ENCODE peak calls at places on chromosomes 7 and 10, in five cellular contexts. F is A549, G is esophagus muscularis mucosa, H is sigmoid colon, L is lung. W is an unnamed sample.

GRCh38 chr7:18354686-18355085 is 140.9 kb upstream of the HDAC9 start:
- DNase-seq in F (no peak), G (no peak), H (no peak), L (no peak), W (peak; percentile 16)

GRCh38 chr10:42836771-42837468 is 54.3 kb downstream of the BMS1 start:
- DNase-seq in F (peak; percentile 20), G (no peak), H (no peak), L (no peak), W (peak; percentile 29)

GRCh38 chr7:44219371-44220045 is 18.7 kb downstream of the YKT6 start:
- DNase-seq in F (no peak), G (no peak), H (peak; percentile 48), L (no peak), W (no peak)

GRCh38 chr10:96261930-96262329 is 9.4 kb downstream of the BLNK start:
- DNase-seq in F (no peak), G (peak; percentile 81), H (no peak), L (no peak), W (no peak)

GRCh38 chr7:149686001-149686400 is 87.4 kb downstream of the ZNF467 start:
- DNase-seq in F (no peak), G (no peak), H (no peak), L (no peak), W (peak; percentile 77)

GRCh38 chr7:67738958-67739357 is 742.3 kb downstream of the TYW1 start:
- DNase-seq in F (peak; percentile 11), G (no peak), H (peak; percentile 73), L (peak; percentile 35), W (peak; percentile 65)

GRCh38 chr7:26022578-26022977 is 129.4 kb upstream of the NFE2L3 start:
- DNase-seq in F (no peak), G (no peak), H (no peak), L (no peak), W (no peak)

GRCh38 chr7:104803931-104804330 is 210.1 kb upstream of the KMT2E start:
- DNase-seq in F (no peak), G (no peak), H (no peak), L (no peak), W (peak; percentile 5)

GRCh38 chr7:139889186-139889871 is 60.3 kb downstream of the TBXAS1 start:
- DNase-seq in F (no peak), G (peak; percentile 12), H (no peak), L (no peak), W (no peak)

GRCh38 chr7:142298009-142298408 is 40.2 kb upstream of the PRSS58 start:
- DNase-seq in F (peak; percentile 38), G (no peak), H (no peak), L (no peak), W (no peak)

GRCh38 chr10:9294865-9295264 is 1240.4 kb downstream of the GATA3 start:
- DNase-seq in F (no peak), G (no peak), H (no peak), L (no peak), W (no peak)

GRCh38 chr7:131619336-131620305 is 63.2 kb upstream of the PODXL start:
- DNase-seq in F (no peak), G (no peak), H (no peak), L (no peak), W (no peak)

GRCh38 chr10:99709480-99710229 is 22.3 kb downstream of the COX15 start:
- DNase-seq in F (peak; percentile 19), G (no peak), H (no peak), L (no peak), W (no peak)

GRCh38 chr7:36526720-36527548 is 137.3 kb downstream of the ANLN start:
- DNase-seq in F (peak; percentile 71), G (no peak), H (no peak), L (no peak), W (peak; percentile 61)

GRCh38 chr10:59991661-59992060 is 85.3 kb upstream of the CCDC6 start:
- DNase-seq in F (peak; percentile 80), G (no peak), H (peak; percentile 71), L (peak; percentile 83), W (peak; percentile 52)

GRCh38 chr7:100822236-100823139 is 4.8 kb downstream of the EPHB4 start:
- DNase-seq in F (no peak), G (no peak), H (no peak), L (no peak), W (no peak)

GRCh38 chr7:74174606-74175082 is 488 bp downstream of the EIF4H start:
- DNase-seq in F (peak; percentile 45), G (no peak), H (peak; percentile 78), L (peak; percentile 36), W (peak; percentile 50)

GRCh38 chr7:150359007-150359917 is 9.4 kb upstream of the REPIN1 start:
- DNase-seq in F (no peak), G (no peak), H (peak; percentile 29), L (no peak), W (no peak)

GRCh38 chr7:7181519-7182155 is 707 bp upstream of the C1GALT1 start:
- DNase-seq in F (peak; percentile 82), G (no peak), H (peak; percentile 66), L (peak; percentile 33), W (peak; percentile 35)

GRCh38 chr7:4103352-4104091 is 578.6 kb upstream of the FOXK1 start:
- DNase-seq in F (peak; percentile 36), G (no peak), H (no peak), L (no peak), W (peak; percentile 2)

GRCh38 chr7:156218544-156219306 is 406.5 kb upstream of the SHH start:
- DNase-seq in F (no peak), G (no peak), H (no peak), L (no peak), W (no peak)

GRCh38 chr10:30219977-30220751 is 128.9 kb downstream of the MTPAP start:
- DNase-seq in F (no peak), G (peak; percentile 86), H (no peak), L (peak; percentile 43), W (peak; percentile 72)

GRCh38 chr10:132526676-132527075 is 10.9 kb upstream of the INPP5A start:
- DNase-seq in F (no peak), G (no peak), H (peak; percentile 70), L (no peak), W (peak; percentile 49)

GRCh38 chr10:14385591-14386201 is 55.0 kb upstream of the FRMD4A start:
- DNase-seq in F (peak; percentile 25), G (no peak), H (no peak), L (no peak), W (peak; percentile 31)

GRCh38 chr10:133162910-133163856 is 3.2 kb downstream of the KNDC1 start:
- DNase-seq in F (no peak), G (no peak), H (peak; percentile 36), L (no peak), W (no peak)

GRCh38 chr7:114209968-114210367 is 204.6 kb upstream of the FOXP2 start:
- DNase-seq in F (no peak), G (no peak), H (no peak), L (no peak), W (peak; percentile 1)

GRCh38 chr7:122689346-122690109 is 9.4 kb downstream of the RNF133 start:
- DNase-seq in F (no peak), G (no peak), H (no peak), L (no peak), W (no peak)

GRCh38 chr7:156034397-156034796 is 222.1 kb upstream of the SHH start:
- DNase-seq in F (no peak), G (no peak), H (no peak), L (no peak), W (no peak)

GRCh38 chr7:78607099-78607498 is 808.5 kb downstream of the PHTF2 start:
- DNase-seq in F (peak; percentile 5), G (no peak), H (no peak), L (no peak), W (no peak)
- TF ChIP-seq CTCF in F (no peak), G (no peak), H (no peak), L (no peak), W (no peak)

GRCh38 chr7:1591396-1591795 is 21.6 kb upstream of the PSMG3 start:
- DNase-seq in F (no peak), G (no peak), H (no peak), L (no peak), W (no peak)

GRCh38 chr7:1593091-1593866 is 23.4 kb upstream of the PSMG3 start:
- DNase-seq in F (peak; percentile 36), G (no peak), H (no peak), L (no peak), W (no peak)

GRCh38 chr7:1591876-1592275 is 22.0 kb upstream of the PSMG3 start:
- DNase-seq in F (no peak), G (no peak), H (no peak), L (no peak), W (no peak)

GRCh38 chr7:1590887-1591286 is 21.1 kb upstream of the PSMG3 start:
- DNase-seq in F (no peak), G (no peak), H (no peak), L (no peak), W (no peak)

DNA sequence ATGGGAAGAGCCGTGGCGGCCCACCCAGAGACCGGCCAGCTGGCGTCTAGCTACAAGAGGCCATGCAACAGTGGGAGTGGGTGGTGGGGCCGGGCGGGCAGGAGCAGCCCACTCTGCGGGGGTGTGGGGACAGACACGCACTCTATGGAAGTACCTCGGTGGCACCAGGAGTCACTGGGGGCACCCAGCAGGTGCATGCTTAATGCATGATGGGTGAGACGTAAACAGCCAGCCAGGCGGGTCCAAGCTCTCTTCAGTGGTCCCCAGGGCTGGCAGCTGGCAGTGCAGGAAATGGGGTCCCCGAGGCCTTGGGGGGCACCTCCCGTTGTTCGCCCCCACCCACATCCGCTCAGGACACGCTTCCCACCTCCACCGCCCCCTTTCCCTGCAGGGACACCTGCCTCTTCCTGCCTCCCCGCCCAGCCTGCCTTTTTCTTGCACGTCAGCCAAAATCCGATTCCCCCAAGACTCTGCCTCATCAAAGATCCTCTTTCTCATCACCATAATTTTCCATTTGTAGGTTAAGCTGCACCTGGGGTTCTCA is 22.5 kb upstream of the PSMG3 start:
- DNase-seq in F (no peak), G (no peak), H (no peak), L (no peak), W (no peak)
- H3K4me3 ChIP-seq in F (no peak overlapping the region), G (no peak overlapping the region), H (no peak overlapping the region), L (no peak overlapping the region), W (no peak overlapping the region)

GRCh38 chr10:24382596-24382978 is 173.6 kb downstream of the KIAA1217 start:
- DNase-seq in F (no peak), G (no peak), H (no peak), L (no peak), W (no peak)

GRCh38 chr10:24384954-24385353 is 176.0 kb downstream of the KIAA1217 start:
- DNase-seq in F (no peak), G (no peak), H (no peak), L (no peak), W (no peak)

GRCh38 chr10:24382979-24383663 is 174.2 kb downstream of the KIAA1217 start:
- DNase-seq in F (no peak), G (no peak), H (no peak), L (no peak), W (peak; percentile 49)

GRCh38 chr10:24382045-24382444 is 173.1 kb downstream of the KIAA1217 start:
- DNase-seq in F (no peak), G (no peak), H (no peak), L (no peak), W (no peak)

DNA sequence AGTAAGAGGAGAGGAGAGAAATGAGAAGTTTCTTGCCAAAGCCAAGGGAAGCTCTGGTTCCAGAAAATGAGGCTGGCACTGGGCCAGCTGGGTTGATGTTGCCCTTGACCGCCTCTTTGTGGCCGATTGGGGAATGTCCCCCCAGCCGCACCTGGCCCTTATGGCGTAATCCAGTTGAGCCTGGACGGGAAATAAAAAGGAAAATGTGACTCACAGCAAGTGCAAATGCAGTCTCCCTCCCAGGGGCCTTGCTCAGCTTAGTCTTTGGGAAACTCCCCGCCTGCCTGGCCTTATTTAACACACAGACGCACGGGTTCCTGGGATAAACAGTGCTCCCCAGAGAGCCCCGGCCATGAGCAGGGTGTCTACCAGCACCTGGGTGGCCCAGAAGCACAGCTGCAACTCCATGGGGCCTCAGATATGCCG is 174.8 kb downstream of the KIAA1217 start:
- DNase-seq in F (peak; percentile 84), G (no peak), H (peak; percentile 94), L (peak; percentile 86), W (peak; percentile 99)
- TF ChIP-seq CTCF in F (peak; percentile 27), G (peak; percentile 31), H (peak; percentile 29), L (no peak), W (peak; percentile 56)

GRCh38 chr7:127654404-127655392 is 2.7 kb downstream of the SND1 start:
- DNase-seq in F (no peak), G (no peak), H (no peak), L (no peak), W (no peak)
- H3K4me3 ChIP-seq in F (no peak overlapping the region), G (no peak overlapping the region), H (no peak overlapping the region), L (no peak overlapping the region), W (peak overlapping the region; percentile 66)